ENCODE peak calls at places on chromosomes 12 and 14, in six cellular contexts. E is GM12865, T is fibroblast of lung, Y is heart left ventricle, F is psoas muscle, G is cardiac fibroblast. S is an unnamed sample.

GRCh38 chr14:100129161-100129589 is 30.3 kb downstream of the DEGS2 start:
- DNase-seq in E (no peak), T (peak; percentile 53), Y (no peak), F (no peak), G (peak; percentile 71), S (peak; percentile 8)

GRCh38 chr12:26872623-26873022 is 39.6 kb upstream of the ITPR2 start:
- DNase-seq in F (no peak), Y (no peak), E (no peak), G (no peak), T (no peak), S (no peak)

GRCh38 chr14:81594012-81594411 is 60.4 kb upstream of the SEL1L start:
- DNase-seq in Y (peak; percentile 26), G (no peak), F (no peak), E (no peak), T (no peak), S (no peak)

GRCh38 chr14:42143114-42143513 is 536.4 kb downstream of the LRFN5 start:
- DNase-seq in F (no peak), T (no peak), E (no peak), G (no peak), Y (no peak), S (no peak)

GRCh38 chr12:65886996-65887395 is 62.7 kb downstream of the HMGA2 start:
- DNase-seq in T (no peak), E (no peak), F (no peak), G (peak; percentile 56), Y (no peak), S (no peak)

GRCh38 chr12:82574191-82574590 is 112.5 kb upstream of the TMTC2 start:
- DNase-seq in E (no peak), F (no peak), G (no peak), Y (no peak), T (no peak), S (no peak)

GRCh38 chr12:51246254-51246853 is 7.7 kb downstream of the DAZAP2 start:
- DNase-seq in E (peak; percentile 48), F (no peak), T (peak; percentile 59), G (peak; percentile 61), Y (no peak), S (no peak)

GRCh38 chr12:84779169-84779568 is 133.4 kb downstream of the SLC6A15 start:
- DNase-seq in F (no peak), T (peak; percentile 79), Y (no peak), E (no peak), G (no peak), S (peak; percentile 38)

GRCh38 chr14:99654235-99655000 is 9.5 kb downstream of the HHIPL1 start:
- DNase-seq in Y (no peak), E (peak; percentile 19), T (peak; percentile 79), F (peak; percentile 36), G (peak; percentile 80), S (peak; percentile 39)

GRCh38 chr14:47302121-47302520 is 373.3 kb downstream of the MDGA2 start:
- DNase-seq in G (no peak), F (no peak), Y (no peak), T (no peak), E (no peak), S (no peak)

GRCh38 chr12:6374028-6374780 is 1.2 kb downstream of the SCNN1A start:
- DNase-seq in T (no peak), F (no peak), G (no peak), Y (no peak), E (no peak), S (no peak)

GRCh38 chr12:57896139-57896436 is 45.3 kb upstream of the ATP23 start:
- DNase-seq in G (peak; percentile 33), Y (no peak), E (no peak), T (peak; percentile 63), F (no peak), S (no peak)

GRCh38 chr12:69430942-69431603 is 39.1 kb upstream of the FRS2 start:
- DNase-seq in Y (peak; percentile 47), T (no peak), E (no peak), F (no peak), G (no peak), S (no peak)

GRCh38 chr12:30909721-30910350 is 16.7 kb upstream of the TSPAN11 start:
- DNase-seq in T (peak; percentile 18), G (no peak), E (no peak), F (no peak), Y (no peak), S (no peak)

GRCh38 chr12:34397591-34398365 is 375.5 kb downstream of the ALG10 start:
- DNase-seq in F (peak; percentile 1), E (no peak), T (no peak), G (no peak), Y (peak; percentile 9), S (no peak)

GRCh38 chr12:38137287-38137686 is 179.3 kb upstream of the ALG10B start:
- DNase-seq in G (no peak), E (no peak), T (no peak), F (no peak), Y (no peak), S (no peak)

GRCh38 chr12:28129031-28129430 is 61.2 kb upstream of the CCDC91 start:
- DNase-seq in T (no peak), Y (no peak), E (no peak), G (no peak), F (no peak), S (no peak)

GRCh38 chr12:4107436-4107878 is 166.1 kb upstream of the CCND2 start:
- DNase-seq in G (peak; percentile 62), E (peak; percentile 90), Y (peak; percentile 51), F (no peak), T (peak; percentile 72), S (no peak)

GRCh38 chr12:1217191-1217949 is 226.3 kb downstream of the ERC1 start:
- DNase-seq in F (no peak), Y (no peak), E (no peak), T (peak; percentile 82), G (peak; percentile 82), S (peak; percentile 82)

GRCh38 chr12:95972832-95973465 is 23.2 kb downstream of the HAL start:
- DNase-seq in F (no peak), Y (no peak), E (no peak), T (no peak), G (no peak), S (no peak)

GRCh38 chr14:77141592-77142288 is at the start of gene ZDHHC22:
- DNase-seq in T (no peak), Y (no peak), E (no peak), F (no peak), G (no peak), S (no peak)

GRCh38 chr14:77140937-77141591 is 527 bp downstream of the ZDHHC22 start:
- DNase-seq in F (no peak), G (peak; percentile 35), Y (no peak), T (no peak), E (no peak), S (no peak)

GRCh38 chr14:77140343-77140936 is 1.2 kb downstream of the ZDHHC22 start:
- DNase-seq in F (no peak), Y (no peak), G (no peak), T (no peak), E (no peak), S (no peak)

GRCh38 chr14:77139540-77140342 is 1.9 kb downstream of the ZDHHC22 start:
- DNase-seq in T (no peak), G (peak; percentile 27), F (peak; percentile 27), Y (no peak), E (peak; percentile 34), S (no peak)

GRCh38 chr14:77139022-77139421 is 2.6 kb downstream of the ZDHHC22 start:
- DNase-seq in Y (no peak), G (no peak), E (no peak), T (no peak), F (no peak), S (no peak)
- H3K4me3 ChIP-seq in Y (no peak overlapping the region), G (no peak overlapping the region), E (no peak overlapping the region), T (no peak overlapping the region), F (no peak overlapping the region), S (no peak overlapping the region)

GRCh38 chr14:50871914-50872732 is at the start of gene ABHD12B:
- DNase-seq in G (no peak), E (no peak), Y (no peak), T (peak; percentile 18), F (peak; percentile 21), S (no peak)
- H3K4me3 ChIP-seq in G (no peak within 1 kb of the TSS), E (no peak within 1 kb of the TSS), Y (no peak within 1 kb of the TSS), T (no peak within 1 kb of the TSS), F (peak within 1 kb of the TSS; percentile 48), S (no peak within 1 kb of the TSS)

GRCh38 chr12:121789233-121789781 is 4.2 kb downstream of the RHOF start:
- DNase-seq in Y (peak; percentile 65), F (no peak), E (peak; percentile 79), G (no peak), T (no peak), S (no peak)

GRCh38 chr12:121789800-121790748 is 3.4 kb downstream of the RHOF start:
- DNase-seq in F (peak; percentile 60), T (no peak), G (no peak), E (peak; percentile 96), Y (peak; percentile 80), S (no peak)

GRCh38 chr12:121786441-121786825 is 7.1 kb downstream of the RHOF start:
- DNase-seq in Y (no peak), G (peak; percentile 95), F (peak; percentile 80), E (no peak), T (peak; percentile 81), S (peak; percentile 67)

GRCh38 chr12:121787063-121787774 is 6.3 kb downstream of the RHOF start:
- DNase-seq in F (no peak), T (no peak), G (no peak), Y (no peak), E (peak; percentile 80), S (no peak)

DNA sequence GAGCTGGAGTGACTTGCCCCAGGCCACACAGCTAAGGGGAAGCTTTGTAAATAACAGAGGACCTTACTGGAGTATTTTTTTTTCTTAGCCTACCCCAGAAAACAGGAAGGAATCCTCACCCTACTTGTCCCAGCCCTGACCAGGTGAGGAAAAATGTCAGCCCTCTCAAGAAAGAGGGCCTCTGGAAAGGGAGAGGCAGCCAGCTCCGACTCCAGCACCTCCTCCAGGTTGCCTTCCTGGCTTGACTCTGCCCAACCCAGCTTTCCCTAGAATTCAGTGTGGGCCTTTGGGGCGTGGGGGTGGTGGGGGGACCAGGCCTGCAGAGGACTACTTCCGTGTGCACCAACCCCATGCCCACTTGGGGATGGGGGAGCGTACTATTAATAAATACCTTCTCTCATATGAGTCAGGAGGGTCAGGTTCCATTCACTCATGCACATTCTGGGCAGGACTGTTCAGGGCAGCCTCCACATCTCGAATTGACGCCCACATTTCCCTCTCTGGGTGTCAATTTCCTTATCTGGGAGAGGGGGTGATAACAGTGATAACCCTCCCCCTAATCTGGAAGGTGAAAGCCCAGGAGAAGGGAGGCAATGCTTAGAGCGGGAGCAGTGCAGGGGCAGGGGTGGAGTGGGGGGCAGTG is 5.2 kb downstream of the RHOF start:
- DNase-seq in E (no peak), Y (no peak), F (no peak), G (no peak), T (no peak), S (no peak)
- H3K4me3 ChIP-seq in E (peak overlapping the region; percentile 71), Y (no peak overlapping the region), F (no peak overlapping the region), G (no peak overlapping the region), T (no peak overlapping the region), S (no peak overlapping the region)

GRCh38 chr12:130874696-130875095 is 2.8 kb downstream of the RAN start:
- DNase-seq in G (no peak), E (no peak), T (no peak), Y (no peak), F (no peak), S (no peak)
- H3K4me3 ChIP-seq in G (no peak overlapping the region), E (peak overlapping the region; percentile 96), T (no peak overlapping the region), Y (no peak overlapping the region), F (no peak overlapping the region), S (no peak overlapping the region)